ENCODE peak calls at places on chromosomes 13 and 19, in five cellular contexts. B is neuronal stem cell, K is IMR-90, S is H1, X is trophoblast cell. Q is an unnamed sample.

GRCh38 chr13:26007774-26008173 is 44.0 kb downstream of the SHISA2 start:
- DNase-seq in B (no peak), S (no peak), K (no peak), X (peak; percentile 1), Q (peak; percentile 30)

GRCh38 chr13:35699181-35699580 is 222.7 kb upstream of the MAB21L1 start:
- DNase-seq in B (no peak), X (peak; percentile 31), K (peak; percentile 72), S (no peak), Q (no peak)

GRCh38 chr13:74040200-74040599 is 94.0 kb downstream of the KLF12 start:
- DNase-seq in S (peak; percentile 81), K (peak; percentile 31), B (peak; percentile 48), X (peak; percentile 51), Q (peak; percentile 52)

GRCh38 chr13:39766464-39767167 is 111.2 kb downstream of the COG6 start:
- DNase-seq in S (no peak), X (no peak), B (no peak), K (no peak), Q (no peak)

GRCh38 chr19:1254530-1255185 is 6.3 kb downstream of the MIDN start:
- DNase-seq in B (no peak), X (no peak), K (no peak), S (no peak), Q (no peak)

GRCh38 chr19:13823901-13824300 is 28.7 kb downstream of the ZSWIM4 start:
- DNase-seq in S (no peak), B (no peak), X (no peak), K (no peak), Q (peak; percentile 34)

GRCh38 chr13:48728226-48728625 is 74.5 kb downstream of the CYSLTR2 start:
- DNase-seq in B (no peak), X (no peak), S (no peak), K (no peak), Q (peak; percentile 16)

GRCh38 chr19:13894552-13894951 is 11.4 kb downstream of the BRME1 start:
- DNase-seq in S (no peak), B (no peak), X (no peak), K (no peak), Q (no peak)

GRCh38 chr19:39060130-39060529 is 24.0 kb upstream of the ACP7 start:
- DNase-seq in S (no peak), K (no peak), B (no peak), X (no peak), Q (no peak)

GRCh38 chr19:12983561-12984142 is 11.6 kb upstream of the NFIX start:
- DNase-seq in S (peak; percentile 97), K (peak; percentile 70), B (peak; percentile 84), X (peak; percentile 80), Q (peak; percentile 58)

GRCh38 chr13:98706446-98707110 is 45.9 kb downstream of the SLC15A1 start:
- DNase-seq in B (no peak), S (no peak), K (peak; percentile 13), X (peak; percentile 91), Q (peak; percentile 4)

GRCh38 chr19:38891791-38892190 is 7.6 kb downstream of the SIRT2 start:
- DNase-seq in K (no peak), X (no peak), S (no peak), B (no peak), Q (no peak)

GRCh38 chr13:112005925-112006324 is 61.0 kb upstream of the SOX1 start:
- DNase-seq in X (no peak), S (no peak), K (no peak), B (no peak), Q (no peak)

GRCh38 chr19:35143231-35143715 is at the start of gene FXYD7:
- DNase-seq in X (no peak), B (no peak), S (peak; percentile 74), K (no peak), Q (no peak)

GRCh38 chr13:82136880-82137279 is 1745.4 kb downstream of the SLITRK1 start:
- DNase-seq in X (no peak), B (no peak), K (no peak), S (no peak), Q (peak; percentile 0)

GRCh38 chr13:84737671-84738070 is 855.4 kb upstream of the SLITRK1 start:
- DNase-seq in X (no peak), S (no peak), B (no peak), K (no peak), Q (no peak)

GRCh38 chr13:23202383-23202782 is 21.6 kb downstream of the SGCG start:
- DNase-seq in B (no peak), X (no peak), S (no peak), K (no peak), Q (no peak)

GRCh38 chr19:51359294-51359693 is 6.9 kb downstream of the ETFB start:
- DNase-seq in B (no peak), S (no peak), K (peak; percentile 95), X (no peak), Q (peak; percentile 87)

GRCh38 chr19:52991484-52991883 is 22.2 kb upstream of the ERVV-1 start:
- DNase-seq in S (no peak), B (no peak), K (peak; percentile 37), X (peak; percentile 84), Q (peak; percentile 47)

GRCh38 chr13:83955011-83955410 is 72.7 kb upstream of the SLITRK1 start:
- DNase-seq in K (no peak), X (no peak), S (no peak), B (no peak), Q (no peak)

GRCh38 chr19:32020538-32020937 is 324.9 kb upstream of the ZNF507 start:
- DNase-seq in S (peak; percentile 3), B (no peak), X (no peak), K (no peak), Q (no peak)

GRCh38 chr13:93345642-93346220 is 119.1 kb downstream of the GPC6 start:
- DNase-seq in S (no peak), B (no peak), X (peak; percentile 4), K (no peak), Q (no peak)

GRCh38 chr19:38250821-38251563 is 5.2 kb downstream of the PPP1R14A start:
- DNase-seq in K (no peak), X (peak; percentile 55), S (peak; percentile 70), B (no peak), Q (peak; percentile 80)

GRCh38 chr13:110702591-110703526 is 3.1 kb downstream of the CARS2 start:
- DNase-seq in K (peak; percentile 62), B (no peak), S (no peak), X (no peak), Q (peak; percentile 41)

GRCh38 chr13:110607675-110608224 is 7.6 kb upstream of the NAXD start:
- DNase-seq in X (no peak), B (no peak), S (no peak), K (no peak), Q (no peak)

GRCh38 chr13:50910483-50910805 is 853 bp downstream of the RNASEH2B start:
- DNase-seq in B (peak; percentile 29), X (no peak), S (peak; percentile 63), K (peak; percentile 42), Q (peak; percentile 63)

GRCh38 chr13:22173605-22174004 is 502.7 kb downstream of the FGF9 start:
- DNase-seq in B (no peak), X (peak; percentile 19), K (peak; percentile 90), S (no peak), Q (peak; percentile 48)

GRCh38 chr13:108322206-108322824 is 52.8 kb downstream of the TNFSF13B start:
- DNase-seq in K (peak; percentile 52), B (peak; percentile 24), X (peak; percentile 69), S (no peak), Q (peak; percentile 56)

GRCh38 chr19:12953456-12954149 is 3.4 kb downstream of the GADD45GIP1 start:
- DNase-seq in X (no peak), S (no peak), K (no peak), B (no peak), Q (no peak)

GRCh38 chr19:48615145-48616040 is 517 bp upstream of the FAM83E start:
- DNase-seq in B (no peak), X (no peak), S (no peak), K (no peak), Q (no peak)
- H3K4me3 ChIP-seq in B (no peak overlapping the region), X (no peak overlapping the region), S (no peak overlapping the region), K (no peak overlapping the region), Q (no peak overlapping the region)

DNA sequence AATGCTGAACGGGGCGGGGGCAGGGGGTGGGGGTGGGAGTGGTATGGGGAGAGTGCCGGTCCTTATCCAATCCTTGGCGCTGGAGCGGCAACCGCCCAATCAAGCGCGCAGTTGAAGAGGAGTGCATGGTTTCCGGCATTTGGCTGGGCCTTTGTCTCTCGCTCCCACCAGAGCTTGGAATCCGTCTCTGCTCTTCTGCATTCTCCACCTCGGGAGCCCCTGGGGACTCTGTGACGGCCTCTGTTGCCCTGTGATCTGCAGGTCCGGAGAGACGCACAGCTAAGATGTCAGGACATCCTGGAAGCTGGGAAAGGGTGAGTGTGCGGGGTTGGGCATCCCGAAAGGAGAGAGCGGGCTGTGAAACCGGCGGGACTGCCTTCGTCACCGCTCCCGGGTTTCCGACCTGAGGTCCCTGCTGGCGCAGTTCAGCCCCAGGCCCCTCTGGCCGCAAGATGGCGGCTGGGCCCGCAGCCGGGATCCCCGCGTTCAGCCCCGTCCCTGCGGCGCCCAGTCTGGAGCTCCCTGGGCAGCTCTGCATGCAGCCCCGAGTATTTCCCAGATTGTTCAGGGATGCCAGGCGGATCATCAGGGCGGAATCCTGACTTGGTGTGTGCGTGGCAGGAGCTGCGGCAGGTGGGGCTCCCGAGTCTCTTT is 53.6 kb upstream of the ZNF254 start:
- DNase-seq in B (peak; percentile 86), S (peak; percentile 84), K (peak; percentile 91), X (peak; percentile 88), Q (peak; percentile 96)
- H4K91ac ChIP-seq in B (no peak overlapping the region), S (peak overlapping the region; percentile 54), K (peak overlapping the region; percentile 82), X (peak overlapping the region; percentile 89), Q (peak overlapping the region; percentile 97)

DNA sequence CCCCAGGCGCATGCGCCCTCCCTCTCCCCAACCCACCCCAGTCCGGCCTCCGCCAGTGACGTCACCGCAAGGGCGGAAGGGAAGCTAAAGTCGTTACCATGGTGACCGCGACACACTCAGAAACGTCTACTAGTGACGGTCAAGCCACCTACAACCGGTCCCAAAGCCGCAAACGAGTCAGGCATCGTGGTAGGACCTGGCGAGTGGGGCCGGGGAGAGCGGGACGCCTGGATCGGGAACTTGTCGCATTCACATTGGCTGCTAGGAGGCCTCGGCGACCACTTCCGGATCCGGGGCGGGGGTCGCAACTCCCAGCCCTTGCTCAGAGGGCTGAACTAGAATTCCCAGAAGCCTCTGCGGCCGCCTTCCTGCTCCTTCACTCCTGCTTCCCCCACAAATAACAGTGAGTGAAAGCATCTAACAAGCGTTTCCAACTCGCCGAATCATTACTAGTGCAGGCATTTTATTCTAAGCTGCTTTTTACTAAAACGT is at the start of gene ZSCAN5A:
- DNase-seq in X (peak; percentile 98), S (peak; percentile 95), B (peak; percentile 97), K (peak; percentile 91), Q (peak; percentile 97)
- H3K4ac ChIP-seq in X (peak within 1 kb of the TSS; percentile 80), S (no peak within 1 kb of the TSS), B (no peak within 1 kb of the TSS), K (peak within 1 kb of the TSS; percentile 100), Q (peak within 1 kb of the TSS; percentile 95)

GRCh38 chr19:45864629-45865082 is 530 bp downstream of the FOXA3 start:
- DNase-seq in X (no peak), B (no peak), S (peak; percentile 44), K (no peak), Q (no peak)
- H3K4me3 ChIP-seq in X (peak overlapping the region; percentile 55), B (peak overlapping the region; percentile 33), S (peak overlapping the region; percentile 90), K (no peak overlapping the region), Q (no peak overlapping the region)

DNA sequence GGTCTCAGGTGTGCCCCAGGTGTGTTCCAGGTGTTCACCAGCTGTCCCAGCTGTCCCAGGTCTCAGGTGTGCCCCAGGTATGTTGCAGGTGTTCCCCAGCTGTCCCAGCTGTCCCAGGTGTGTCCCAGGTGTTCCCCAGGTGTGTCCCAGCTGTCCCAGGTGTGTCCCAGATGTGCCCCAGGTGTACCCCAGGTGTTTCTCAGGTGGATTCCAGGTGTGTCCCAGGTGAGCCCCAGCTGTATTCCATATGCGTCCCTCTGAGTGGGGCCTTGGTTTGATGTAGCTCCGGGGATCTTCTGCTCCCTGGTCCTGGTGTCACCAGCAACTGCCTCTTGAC is 727 bp upstream of the GRK1 start:
- DNase-seq in S (no peak), K (no peak), B (no peak), X (no peak), Q (no peak)
- H4K91ac ChIP-seq in S (no peak overlapping the region), K (no peak overlapping the region), B (no peak overlapping the region), X (no peak overlapping the region), Q (peak overlapping the region; percentile 10)

GRCh38 chr13:106567421-106568224 is at the start of gene ARGLU1:
- DNase-seq in X (peak; percentile 98), K (peak; percentile 90), B (peak; percentile 93), S (peak; percentile 98), Q (peak; percentile 92)
- H3K4ac ChIP-seq in X (peak within 1 kb of the TSS; percentile 98), K (peak within 1 kb of the TSS; percentile 85), B (peak within 1 kb of the TSS; percentile 77), S (peak within 1 kb of the TSS; percentile 72), Q (peak within 1 kb of the TSS; percentile 92)

Q was measured in mesenchymal stem cell.